ENCODE peak calls at places on chromosome 9, in ten cellular contexts. S is tibial nerve, E is AG09309, C is neural progenitor cell, D is choroid plexus epithelial cell, I is adrenal gland, T is heart left ventricle, F is uterus, W is upper lobe of right lung, X is brain microvascular endothelial cell. J is an unnamed sample.

GRCh38 chr9:880725-881124 is 39.2 kb downstream of the DMRT1 start:
- DNase-seq in W (no peak), T (no peak), X (no peak), D (no peak), C (no peak), S (no peak), F (no peak), I (no peak), E (no peak), J (no peak)

GRCh38 chr9:112065781-112066606 is 109.1 kb downstream of the SUSD1 start:
- DNase-seq in D (peak; percentile 94), I (peak; percentile 50), T (peak; percentile 38), W (peak; percentile 69), X (peak; percentile 97), F (no peak), S (no peak), E (no peak), C (no peak), J (peak; percentile 67)

GRCh38 chr9:134301387-134302129 is 24.7 kb upstream of the RXRA start:
- DNase-seq in F (no peak), D (no peak), I (no peak), S (no peak), X (no peak), E (no peak), C (no peak), W (peak; percentile 52), T (no peak), J (no peak)

GRCh38 chr9:131060902-131061630 is 35.3 kb upstream of the AIF1L start:
- DNase-seq in F (no peak), E (no peak), I (no peak), W (no peak), T (no peak), C (peak; percentile 23), S (no peak), X (no peak), D (no peak), J (no peak)

GRCh38 chr9:134626576-134627416 is 14.8 kb upstream of the COL5A1 start:
- DNase-seq in F (peak; percentile 7), W (peak; percentile 40), I (peak; percentile 7), D (peak; percentile 75), T (no peak), S (peak; percentile 9), X (peak; percentile 31), C (no peak), E (peak; percentile 71), J (peak; percentile 50)

GRCh38 chr9:89781838-89782237 is 177.0 kb downstream of the GADD45G start:
- DNase-seq in D (no peak), I (peak; percentile 36), X (no peak), C (no peak), E (no peak), F (no peak), T (no peak), S (no peak), W (no peak), J (no peak)

GRCh38 chr9:95816716-95817115 is 58.8 kb upstream of the ERCC6L2 start:
- DNase-seq in E (no peak), W (no peak), S (no peak), D (no peak), I (peak; percentile 37), T (no peak), C (no peak), X (no peak), F (no peak), J (no peak)

GRCh38 chr9:126965541-126966428 is 51.2 kb downstream of the RALGPS1 start:
- DNase-seq in F (peak; percentile 50), T (peak; percentile 43), C (peak; percentile 67), D (peak; percentile 78), I (peak; percentile 51), W (no peak), E (no peak), X (peak; percentile 53), S (no peak), J (peak; percentile 74)

GRCh38 chr9:79663878-79664277 is 92.1 kb downstream of the TLE4 start:
- DNase-seq in W (no peak), X (no peak), S (no peak), I (no peak), E (no peak), C (peak; percentile 61), T (no peak), D (no peak), F (no peak), J (no peak)

GRCh38 chr9:89996717-89997116 is 391.9 kb downstream of the GADD45G start:
- DNase-seq in F (no peak), E (no peak), W (no peak), T (no peak), I (no peak), S (no peak), D (no peak), C (no peak), X (no peak), J (no peak)

GRCh38 chr9:27278374-27278773 is 18.6 kb downstream of the EQTN start:
- DNase-seq in E (no peak), C (no peak), T (no peak), F (no peak), I (no peak), X (no peak), W (no peak), S (no peak), D (no peak), J (no peak)

GRCh38 chr9:2849943-2850342 is 6.0 kb upstream of the PUM3 start:
- DNase-seq in C (no peak), S (no peak), D (no peak), F (no peak), I (no peak), E (no peak), X (no peak), T (no peak), W (no peak), J (no peak)

GRCh38 chr9:36843964-36844363 is 190.1 kb downstream of the PAX5 start:
- DNase-seq in F (no peak), I (no peak), T (no peak), C (no peak), D (no peak), S (no peak), X (no peak), W (no peak), E (no peak), J (no peak)
- H3K4me3 ChIP-seq in F (no peak overlapping the region), I (no peak overlapping the region), T (no peak overlapping the region), C (no peak overlapping the region), D (no peak overlapping the region), S (no peak overlapping the region), X (no peak overlapping the region), W (no peak overlapping the region), E (no peak overlapping the region), J (no peak overlapping the region)

DNA sequence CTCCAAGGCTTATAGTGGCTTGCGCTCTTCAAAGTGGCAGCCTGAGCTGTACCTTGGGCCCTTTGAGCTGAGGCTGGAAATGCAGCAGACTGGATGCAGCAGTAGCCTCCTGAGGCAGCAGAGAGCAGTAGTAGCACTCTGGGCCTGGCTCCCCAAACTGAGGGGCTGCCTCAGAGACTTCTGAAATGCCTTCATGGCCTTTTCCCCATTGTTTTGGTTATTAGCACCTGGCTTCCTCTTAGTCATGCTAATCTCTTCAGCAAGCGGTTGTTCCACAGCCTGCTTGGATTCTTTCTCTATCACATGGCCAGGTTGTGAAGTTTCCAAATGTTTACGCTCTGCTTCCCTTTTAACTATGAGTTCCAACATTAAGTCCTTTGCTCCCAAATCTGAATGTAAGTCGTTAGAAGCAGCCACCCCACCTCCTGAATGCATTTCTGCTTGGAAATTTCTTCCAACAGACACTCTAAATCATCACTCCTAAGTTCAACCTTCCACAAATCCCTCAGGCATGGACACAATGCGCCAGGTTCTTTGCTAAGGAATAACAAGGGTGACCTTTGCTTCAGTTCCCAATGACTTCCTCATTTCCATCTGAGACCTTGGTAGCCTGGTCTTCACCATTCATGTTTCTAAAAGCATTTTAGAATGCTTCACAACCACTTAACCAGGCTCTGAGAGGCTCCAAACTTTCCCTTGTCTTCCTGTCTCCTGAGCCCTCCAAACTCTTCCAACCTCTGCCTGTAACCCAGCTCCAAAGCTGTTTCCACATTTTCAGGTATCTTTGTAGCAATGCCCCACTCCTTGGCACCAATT is 145.8 kb downstream of the ZDHHC21 start:
- DNase-seq in C (peak; percentile 70), E (no peak), D (no peak), X (no peak), I (no peak), W (no peak), T (no peak), F (no peak), S (no peak), J (no peak)
- TF ChIP-seq CTCF in C (peak; percentile 41), E (no peak), D (no peak), X (peak; percentile 17), I (no peak), W (no peak), T (no peak), F (no peak), S (no peak), J (no peak)

GRCh38 chr9:113254991-113255390 is 20.4 kb downstream of the CDC26 start:
- DNase-seq in C (no peak), F (no peak), S (no peak), I (no peak), X (no peak), D (no peak), E (no peak), T (no peak), W (no peak), J (no peak)

GRCh38 chr9:113255431-113255830 is 19.9 kb downstream of the CDC26 start:
- DNase-seq in C (no peak), E (no peak), X (no peak), T (no peak), D (no peak), I (no peak), S (no peak), W (no peak), F (no peak), J (no peak)

GRCh38 chr9:113246928-113247327 is 25.6 kb downstream of the SLC31A1 start:
- DNase-seq in W (no peak), S (no peak), F (no peak), X (no peak), C (no peak), D (no peak), T (no peak), E (no peak), I (no peak), J (no peak)

GRCh38 chr9:113247640-113248039 is 26.3 kb downstream of the SLC31A1 start:
- DNase-seq in D (no peak), X (no peak), E (no peak), F (no peak), S (no peak), I (no peak), W (no peak), C (no peak), T (no peak), J (no peak)

DNA sequence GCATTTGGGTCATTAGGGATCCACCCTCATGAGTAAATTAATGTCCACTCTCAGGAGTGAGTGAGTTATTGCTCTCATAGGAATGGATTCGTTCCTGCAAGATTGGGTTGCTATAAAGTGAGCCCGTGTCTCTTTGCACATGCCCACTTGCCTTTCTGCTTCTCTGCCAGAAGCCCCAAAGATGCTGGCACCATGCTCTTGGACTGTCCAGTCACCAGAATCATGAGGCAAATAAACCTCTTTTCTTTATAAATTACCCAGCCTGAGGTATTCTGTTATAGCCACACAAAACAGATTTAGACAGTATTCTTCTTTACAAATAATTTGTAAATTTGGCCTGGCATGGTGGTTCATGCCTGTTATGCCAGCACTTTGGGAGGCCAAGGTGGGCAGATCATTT is 24.6 kb downstream of the CDC26 start:
- DNase-seq in D (no peak), S (no peak), I (no peak), F (no peak), W (no peak), C (no peak), E (no peak), T (no peak), X (no peak), J (no peak)
- H3K4me3 ChIP-seq in D (no peak overlapping the region), S (no peak overlapping the region), I (no peak overlapping the region), F (no peak overlapping the region), W (no peak overlapping the region), C (no peak overlapping the region), E (no peak overlapping the region), T (no peak overlapping the region), X (no peak overlapping the region), J (no peak overlapping the region)

GRCh38 chr9:86893811-86894490 is 53.4 kb downstream of the GAS1 start:
- DNase-seq in E (no peak), I (no peak), S (no peak), C (peak; percentile 34), D (no peak), W (no peak), X (no peak), T (no peak), F (no peak), J (no peak)
- TF ChIP-seq CTCF in E (no peak), I (no peak), S (no peak), C (peak; percentile 25), D (peak; percentile 10), W (no peak), X (no peak), T (no peak), F (no peak), J (no peak)